ENCODE peak calls at places on chromosome 4, in five cellular contexts. K, F, U, P and G are unnamed samples.

GRCh38 chr4:107044170-107044569 is 8.1 kb upstream of the DKK2 start:
- DNase-seq in K (no peak), F (no peak), U (no peak), P (no peak), G (no peak)

GRCh38 chr4:21815651-21816050 is 132.9 kb downstream of the KCNIP4 start:
- DNase-seq in K (no peak), F (no peak), U (no peak), P (no peak), G (no peak)

GRCh38 chr4:118281611-118282442 is 71.0 kb downstream of the PRSS12 start:
- DNase-seq in K (no peak), F (no peak), U (no peak), P (no peak), G (peak)

GRCh38 chr4:78562687-78563086 is 11.1 kb downstream of the ANXA3 start:
- DNase-seq in K (no peak), F (no peak), U (no peak), P (no peak), G (no peak)

GRCh38 chr4:16705341-16705740 is 193.1 kb downstream of the LDB2 start:
- DNase-seq in K (no peak), F (no peak), U (no peak), P (no peak), G (no peak)

GRCh38 chr4:2269206-2269531 is 7.3 kb upstream of the MXD4 start:
- DNase-seq in K (no peak), F (no peak), U (peak), P (no peak), G (no peak)

GRCh38 chr4:1503583-1504471 is 97.6 kb upstream of the NKX1-1 start:
- DNase-seq in K (no peak), F (no peak), U (peak), P (no peak), G (peak)

GRCh38 chr4:2837904-2838496 is 5.6 kb upstream of the ADD1 start:
- DNase-seq in K (no peak), F (peak), U (peak), P (no peak), G (no peak)

GRCh38 chr4:107130157-107130556 is 94.0 kb upstream of the DKK2 start:
- DNase-seq in K (no peak), F (no peak), U (no peak), P (no peak), G (no peak)

GRCh38 chr4:184282251-184282713 is 64.6 kb upstream of the ENPP6 start:
- DNase-seq in K (no peak), F (no peak), U (no peak), P (no peak), G (no peak)

GRCh38 chr4:98828801-98829200 is 100.1 kb downstream of the EIF4E start:
- DNase-seq in K (no peak), F (peak), U (no peak), P (no peak), G (no peak)

GRCh38 chr4:16131293-16131692 is 47.5 kb upstream of the PROM1 start:
- DNase-seq in K (no peak), F (no peak), U (no peak), P (no peak), G (no peak)

GRCh38 chr4:29142708-29143107 is 1577.5 kb upstream of the PCDH7 start:
- DNase-seq in K (no peak), F (no peak), U (no peak), P (no peak), G (no peak)

GRCh38 chr4:25856756-25857155 is 6.0 kb downstream of the SEL1L3 start:
- DNase-seq in K (no peak), F (no peak), U (no peak), P (no peak), G (no peak)

GRCh38 chr4:5758741-5759140 is 47.7 kb downstream of the EVC start:
- DNase-seq in K (no peak), F (peak), U (peak), P (no peak), G (no peak)

GRCh38 chr4:98642991-98643426 is 15.4 kb downstream of the TSPAN5 start:
- DNase-seq in K (no peak), F (no peak), U (no peak), P (no peak), G (no peak)

GRCh38 chr4:108466936-108467902 is 153.2 kb upstream of the RPL34 start:
- DNase-seq in K (no peak), F (no peak), U (no peak), P (no peak), G (no peak)

GRCh38 chr4:3607690-3608514 is 75.7 kb upstream of the LRPAP1 start:
- DNase-seq in K (no peak), F (no peak), U (peak), P (no peak), G (no peak)